ENCODE peak calls at places on chromosomes 3 and 15, in six cellular contexts. N is PC-3, L is upper lobe of right lung, V is lower lobe of right lung, M is cardiac muscle cell, E is psoas muscle. J is an unnamed sample. For H3K27me3 and H3K9me3, the result is how much of the 10 kb centered on the place peaks cover.

GRCh38 chr3:104763007-104763406 is 603.7 kb upstream of the ALCAM start:
- DNase-seq in E (no peak), V (no peak), M (peak), N (peak), L (no peak), J (no peak)

GRCh38 chr3:71441925-71442620 is 141.5 kb downstream of the FOXP1 start:
- DNase-seq in M (no peak), N (no peak), V (no peak), L (no peak), E (no peak), J (no peak)

GRCh38 chr15:71781179-71781964 is 29.0 kb upstream of the NR2E3 start:
- DNase-seq in L (no peak), N (no peak), E (no peak), M (no peak), V (no peak), J (no peak)

GRCh38 chr3:17433866-17434265 is 308.6 kb downstream of the TBC1D5 start:
- DNase-seq in L (no peak), N (no peak), V (no peak), M (no peak), E (no peak), J (no peak)

GRCh38 chr15:58770519-58770856 is 614 bp upstream of the MINDY2 start:
- DNase-seq in M (peak), E (no peak), N (peak), L (no peak), V (no peak), J (no peak)

GRCh38 chr15:89836255-89837133 is 21.8 kb upstream of the ANPEP start:
- DNase-seq in L (no peak), V (no peak), E (no peak), M (peak), N (peak), J (no peak)

GRCh38 chr3:15728766-15729165 is 69.0 kb downstream of the ANKRD28 start:
- DNase-seq in L (no peak), E (no peak), M (no peak), V (no peak), N (no peak), J (no peak)

GRCh38 chr3:105108823-105109222 is 257.9 kb upstream of the ALCAM start:
- DNase-seq in N (peak), E (no peak), M (no peak), L (no peak), V (no peak), J (no peak)

GRCh38 chr15:40379853-40380252 is 2.7 kb upstream of the KNSTRN start:
- DNase-seq in V (peak), M (peak), E (peak), N (peak), L (peak), J (no peak)

GRCh38 chr3:38460377-38461085 is 6.8 kb downstream of the ACVR2B start:
- DNase-seq in E (peak), V (no peak), L (no peak), M (no peak), N (no peak), J (no peak)

GRCh38 chr3:187025254-187025655 is 94.9 kb downstream of the ST6GAL1 start:
- DNase-seq in V (no peak), E (no peak), L (no peak), N (no peak), M (no peak), J (no peak)

GRCh38 chr3:23762214-23763039 is 43.3 kb upstream of the UBE2E1 start:
- DNase-seq in M (no peak), V (no peak), N (no peak), E (no peak), L (no peak), J (no peak)

GRCh38 chr3:4351164-4351855 is 48.1 kb downstream of the SETMAR start:
- DNase-seq in M (peak), V (no peak), E (no peak), N (no peak), L (no peak), J (no peak)

GRCh38 chr15:75163150-75163564 is 38.5 kb upstream of the C15orf39 start:
- DNase-seq in M (no peak), N (no peak), E (no peak), L (no peak), V (no peak), J (no peak)

GRCh38 chr3:30294241-30294667 is 312.1 kb upstream of the TGFBR2 start:
- DNase-seq in L (no peak), M (peak), N (no peak), E (no peak), V (no peak), J (no peak)

GRCh38 chr15:80194914-80195313 is 42.1 kb downstream of the FAH start:
- DNase-seq in E (no peak), M (no peak), V (no peak), L (no peak), N (no peak), J (no peak)

GRCh38 chr3:177396707-177397106 is 199.4 kb upstream of the TBL1XR1 start:
- DNase-seq in V (no peak), L (no peak), E (no peak), M (no peak), N (no peak), J (no peak)

GRCh38 chr3:9468460-9468859 is 71.0 kb downstream of the SETD5 start:
- DNase-seq in V (no peak), N (no peak), E (no peak), M (no peak), L (no peak), J (no peak)

GRCh38 chr3:9695322-9695721 is 8.3 kb upstream of the CPNE9 start:
- DNase-seq in M (no peak), N (no peak), E (no peak), V (no peak), L (no peak), J (no peak)

GRCh38 chr15:76903251-76903681 is 1.9 kb downstream of the SCAPER start:
- DNase-seq in M (peak), L (no peak), E (no peak), N (peak), V (no peak), J (no peak)

GRCh38 chr3:33299395-33300081 is 22.3 kb downstream of the FBXL2 start:
- DNase-seq in L (no peak), N (peak), E (no peak), V (no peak), M (peak), J (no peak)

GRCh38 chr15:56772868-56773639 is 39.7 kb upstream of the ZNF280D start:
- DNase-seq in V (no peak), L (no peak), M (peak), E (no peak), N (no peak), J (no peak)

GRCh38 chr15:92886229-92886628 is 13.9 kb upstream of the CHD2 start:
- DNase-seq in N (no peak), E (no peak), V (no peak), L (no peak), M (peak), J (no peak)

GRCh38 chr3:115974940-115975339 is 351.6 kb downstream of the GAP43 start:
- DNase-seq in L (no peak), M (no peak), V (no peak), E (no peak), N (no peak), J (no peak)

GRCh38 chr15:68794307-68794706 is 26.4 kb downstream of the ANP32A start:
- DNase-seq in V (no peak), E (no peak), L (no peak), M (no peak), N (no peak), J (no peak)

GRCh38 chr3:11716576-11717250 is 73.0 kb upstream of the VGLL4 start:
- DNase-seq in L (no peak), M (peak), N (no peak), V (no peak), E (no peak), J (no peak)
- H3K27me3 ChIP-seq in L (under half), M (under half), N (under half), V (under half), E (under half), J (under half)

GRCh38 chr15:81722982-81723381 is 322.8 kb downstream of the MEX3B start:
- DNase-seq in M (no peak), L (no peak), V (no peak), N (no peak), E (no peak), J (no peak)

GRCh38 chr15:81723758-81724157 is 322.1 kb downstream of the MEX3B start:
- DNase-seq in V (no peak), L (no peak), N (no peak), M (no peak), E (peak), J (no peak)

GRCh38 chr15:81729340-81729739 is 316.5 kb downstream of the MEX3B start:
- DNase-seq in M (no peak), V (no peak), L (no peak), E (no peak), N (no peak), J (no peak)

DNA sequence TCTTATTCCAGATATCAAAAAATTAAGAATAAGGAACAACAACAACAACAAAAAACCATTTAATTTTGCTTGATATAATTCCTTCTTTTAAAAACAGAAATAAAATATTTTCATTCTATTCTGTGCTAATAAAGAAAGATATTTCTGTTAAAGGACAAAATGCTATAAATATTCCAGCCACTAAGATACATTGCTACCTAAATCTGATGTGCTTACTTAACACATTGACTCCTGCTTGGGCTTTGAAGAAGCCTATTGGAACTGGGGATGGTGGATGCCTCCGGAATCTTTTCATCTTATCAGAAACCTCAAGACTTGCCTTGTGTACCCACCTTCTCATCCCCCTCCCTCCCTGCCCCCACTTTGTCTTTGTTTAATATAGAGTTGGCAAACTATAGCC is 320.2 kb downstream of the MEX3B start:
- DNase-seq in M (no peak), L (no peak), E (no peak), N (no peak), V (no peak), J (no peak)
- H3K9me3 ChIP-seq in M (under half), L (under half), E (under half), N (under half), V (under half), J (under half)

DNA sequence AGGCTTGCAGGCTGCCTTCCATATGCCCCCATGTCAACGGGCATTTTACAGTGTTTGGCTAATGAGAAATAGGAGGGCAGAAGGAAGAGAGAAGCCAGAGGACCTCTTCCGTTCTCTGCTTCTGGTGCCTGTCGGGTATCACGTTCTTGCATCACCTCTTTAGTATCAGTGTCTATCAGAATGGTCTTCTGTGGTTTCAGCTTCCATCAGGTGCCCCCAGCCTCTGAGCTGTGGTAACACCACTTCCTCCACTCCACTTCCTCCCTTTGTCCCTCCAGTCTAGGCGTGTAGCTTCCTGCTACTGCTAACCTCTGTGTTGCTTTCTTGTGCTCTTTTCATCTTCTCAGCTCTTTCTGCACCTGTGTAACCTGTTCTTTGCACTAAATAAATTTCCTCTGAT is 27.6 kb upstream of the FOXB1 start:
- DNase-seq in N (no peak), M (no peak), V (no peak), L (no peak), E (no peak), J (no peak)
- H3K27me3 ChIP-seq in N (half or more), M (under half), V (under half), L (under half), E (under half), J (under half)

DNA sequence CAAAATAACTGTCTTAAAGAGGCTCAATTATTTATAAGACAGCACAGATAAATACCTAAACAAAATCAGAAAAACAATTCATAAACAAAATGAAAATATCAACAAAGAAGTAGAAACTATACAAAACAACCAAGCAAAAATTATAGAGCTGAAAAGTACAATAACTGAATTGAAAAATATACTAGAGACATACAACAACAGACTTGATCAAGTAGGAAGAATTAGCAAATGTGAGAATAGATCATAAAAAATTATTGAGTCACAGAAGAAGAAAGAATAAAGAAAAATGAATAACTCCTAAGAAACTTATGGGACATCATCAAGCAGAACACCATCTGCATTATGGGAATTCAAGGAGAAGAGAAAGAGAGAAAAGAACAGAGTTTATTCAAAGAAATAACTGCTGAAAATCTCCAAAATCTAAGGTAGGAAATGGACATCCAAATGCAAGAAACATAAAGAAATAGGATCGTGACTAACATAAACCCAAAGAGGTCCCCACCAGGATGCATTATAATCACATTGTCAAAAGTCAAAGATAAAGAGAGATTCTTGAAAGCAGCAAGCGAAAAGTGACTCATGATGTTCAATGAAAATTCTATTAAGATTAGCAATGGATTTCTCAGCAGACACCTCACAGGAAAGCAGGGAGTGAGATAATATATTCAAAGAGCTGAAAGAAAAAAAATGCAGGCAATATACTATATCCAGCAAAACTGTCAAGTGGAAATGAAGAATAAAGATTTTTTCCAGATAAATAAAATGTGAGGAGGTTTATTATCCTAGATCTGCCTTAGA is 85.9 kb downstream of the DCLK3 start:
- DNase-seq in N (peak), E (no peak), V (no peak), L (no peak), M (peak), J (no peak)
- H3K9me3 ChIP-seq in N (under half), E (under half), V (under half), L (under half), M (under half), J (under half)

GRCh38 chr3:99875573-99875924 is 57.9 kb downstream of the CMSS1 start:
- DNase-seq in E (no peak), L (no peak), N (no peak), V (no peak), M (peak), J (no peak)
- H3K27me3 ChIP-seq in E (under half), L (under half), N (under half), V (under half), M (under half), J (under half)

GRCh38 chr15:95528920-95529319 is 801.6 kb upstream of the NR2F2 start:
- DNase-seq in N (no peak), E (no peak), V (no peak), L (no peak), M (no peak), J (no peak)
- H3K9me3 ChIP-seq in N (under half), E (under half), V (under half), L (under half), M (under half), J (under half)

DNA sequence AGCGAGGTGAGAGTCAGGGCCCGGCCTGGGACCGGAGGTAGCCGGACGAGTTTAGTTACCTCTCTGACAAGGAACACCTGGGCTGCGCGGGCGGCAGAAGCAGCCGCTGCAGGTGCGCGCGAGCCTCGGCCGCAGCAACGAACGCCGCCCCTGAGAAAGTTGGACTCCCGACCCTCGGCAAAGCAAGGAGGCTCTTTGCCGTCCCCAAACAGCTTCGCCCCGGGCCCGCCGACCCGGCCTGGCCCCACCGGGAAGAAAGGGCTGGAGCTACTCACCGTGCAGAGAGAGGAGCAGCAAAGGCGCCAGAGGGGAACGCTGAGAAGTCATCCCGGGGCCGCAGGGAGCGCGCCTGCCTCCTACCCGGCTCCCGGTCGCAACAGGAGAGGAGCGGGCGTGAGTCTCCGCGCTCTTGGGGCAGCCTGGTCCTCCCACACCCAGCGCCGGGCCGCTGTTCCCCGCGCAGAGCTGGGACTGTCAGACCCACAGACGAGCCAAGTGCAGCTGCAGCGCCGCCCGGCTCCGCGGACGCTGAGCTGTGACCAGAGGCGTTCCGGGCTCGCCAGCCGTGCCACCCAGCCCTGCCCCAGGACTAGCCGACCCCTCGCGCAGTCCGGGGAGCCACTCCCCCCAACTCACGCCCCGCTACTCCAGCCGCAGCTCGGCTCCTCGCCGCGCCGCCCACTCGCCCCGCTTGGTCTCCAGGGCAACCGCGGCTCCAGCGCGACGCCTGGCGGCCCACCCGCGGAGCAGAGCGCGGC is at the start of gene IGSF11:
- DNase-seq in L (peak), N (peak), M (peak), E (peak), V (peak), J (peak)
- H3K27me3 ChIP-seq in L (under half), N (half or more), M (under half), E (under half), V (under half), J (under half)

GRCh38 chr15:26460165-26460564 is 312.7 kb downstream of the GABRB3 start:
- DNase-seq in E (no peak), M (no peak), L (no peak), V (no peak), N (no peak), J (no peak)

DNA sequence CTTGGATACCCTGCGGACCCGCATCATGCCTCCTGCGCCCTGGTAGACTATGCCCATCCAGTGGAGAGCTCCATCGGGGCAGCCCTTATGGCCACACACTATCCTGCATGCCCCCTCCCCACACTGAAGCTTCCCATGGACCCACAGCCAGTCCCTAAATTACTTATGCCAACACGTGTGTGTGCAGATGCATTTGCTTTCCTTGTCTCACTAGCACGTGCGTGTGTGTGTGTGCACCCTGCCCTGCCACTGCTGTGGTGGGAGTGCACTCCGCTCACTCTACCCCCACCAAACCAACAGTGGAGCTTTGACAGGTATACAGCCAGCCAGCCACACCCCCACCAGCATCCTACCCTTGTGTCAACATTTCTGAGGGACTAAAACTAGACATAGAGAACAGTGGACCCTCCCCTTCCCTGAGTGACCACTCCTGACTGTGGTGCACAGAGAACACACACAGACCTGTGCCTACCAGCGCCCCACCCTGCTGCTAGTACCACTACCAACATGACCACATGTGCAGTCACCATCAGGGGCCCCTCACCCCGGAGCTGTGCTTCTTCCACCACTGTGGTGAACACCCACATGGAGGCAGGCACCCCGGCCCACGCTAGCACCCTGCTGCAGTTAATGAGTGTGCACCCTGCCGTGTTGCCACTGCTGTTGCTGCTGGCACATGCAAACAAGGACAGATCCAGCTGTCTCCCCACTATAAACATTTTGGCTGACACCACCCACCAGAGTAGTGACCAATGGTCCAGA is 310.8 kb downstream of the GABRB3 start:
- DNase-seq in M (no peak), V (no peak), E (no peak), N (no peak), L (no peak), J (no peak)
- H3K9me3 ChIP-seq in M (under half), V (under half), E (under half), N (under half), L (under half), J (under half)

GRCh38 chr15:91101356-91101920 is 1.4 kb downstream of the SV2B start:
- DNase-seq in V (no peak), M (no peak), N (no peak), E (no peak), L (no peak), J (no peak)

GRCh38 chr15:91102546-91103330 is 2.7 kb downstream of the SV2B start:
- DNase-seq in N (no peak), L (no peak), V (no peak), E (no peak), M (no peak), J (no peak)

GRCh38 chr15:91099616-91100560 is at the start of gene SV2B:
- DNase-seq in L (no peak), V (no peak), N (peak), E (peak), M (peak), J (no peak)

GRCh38 chr15:91100561-91101355 is 701 bp downstream of the SV2B start:
- DNase-seq in V (no peak), E (no peak), L (no peak), M (peak), N (no peak), J (no peak)

DNA sequence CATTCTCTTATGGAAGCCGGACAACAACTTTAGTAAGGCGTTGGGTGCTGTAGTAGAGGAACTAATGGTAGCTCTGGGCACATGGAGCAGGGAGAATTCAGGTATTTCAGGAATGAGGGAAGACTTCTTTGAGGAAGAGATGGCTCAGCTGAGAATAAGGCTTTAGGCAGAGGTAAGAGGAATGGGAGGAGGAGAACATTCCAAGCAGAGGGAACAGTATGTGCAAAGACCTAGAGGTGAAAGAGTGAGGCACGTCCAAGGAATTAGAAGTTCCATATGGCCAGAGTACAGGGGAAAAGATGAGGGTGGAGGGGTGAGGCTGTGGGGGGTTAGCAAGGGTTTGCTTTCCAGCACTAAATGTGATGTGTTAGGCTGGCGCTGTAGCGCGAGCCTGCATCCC is 1.6 kb upstream of the SV2B start:
- DNase-seq in N (no peak), L (no peak), E (no peak), V (no peak), M (no peak), J (no peak)
- H3K27me3 ChIP-seq in N (half or more), L (half or more), E (under half), V (half or more), M (half or more), J (under half)

J was measured in uterus.